ENCODE peak calls at places on chromosomes 3 and 15, in five cellular contexts. A is A549, P is ovary, J is transverse colon, T is stomach. R is an unnamed sample.

GRCh38 chr3:43606274-43606673 is 15.5 kb downstream of the ANO10 start:
- DNase-seq in A (no peak), P (no peak), J (no peak), T (no peak), R (no peak)

GRCh38 chr3:4571690-4572334 is 78.7 kb downstream of the ITPR1 start:
- DNase-seq in A (no peak), P (no peak), J (no peak), T (no peak), R (no peak)

GRCh38 chr3:66582721-66583141 is 81.9 kb upstream of the LRIG1 start:
- DNase-seq in A (no peak), P (no peak), J (peak), T (no peak), R (peak)

GRCh38 chr3:182793663-182794454 is 555 bp downstream of the ATP11B start:
- DNase-seq in A (peak), P (peak), J (peak), T (peak), R (peak)

GRCh38 chr15:57033715-57034439 is 115.4 kb downstream of the TCF12 start:
- DNase-seq in A (no peak), P (no peak), J (no peak), T (no peak), R (no peak)

GRCh38 chr15:62809106-62809967 is 233.2 kb upstream of the TPM1 start:
- DNase-seq in A (no peak), P (no peak), J (no peak), T (no peak), R (no peak)

GRCh38 chr15:66007663-66008262 is 138.5 kb downstream of the RAB11A start:
- DNase-seq in A (no peak), P (no peak), J (no peak), T (no peak), R (no peak)

GRCh38 chr3:116260491-116260890 is 184.8 kb downstream of the LSAMP start:
- DNase-seq in A (no peak), P (no peak), J (no peak), T (no peak), R (no peak)

GRCh38 chr3:31440878-31441277 is 91.8 kb upstream of the STT3B start:
- DNase-seq in A (no peak), P (no peak), J (no peak), T (no peak), R (no peak)

GRCh38 chr3:194577985-194578905 is 55.0 kb downstream of the TMEM44 start:
- DNase-seq in A (peak), P (no peak), J (peak), T (no peak), R (no peak)

GRCh38 chr15:49860101-49860500 is 239.3 kb downstream of the DTWD1 start:
- DNase-seq in A (no peak), P (no peak), J (no peak), T (no peak), R (no peak)

GRCh38 chr3:37590328-37591079 is 271.2 kb upstream of the CTDSPL start:
- DNase-seq in A (no peak), P (peak), J (peak), T (peak), R (peak)

GRCh38 chr3:106457278-106458210 is 588.7 kb upstream of the CBLB start:
- DNase-seq in A (peak), P (peak), J (no peak), T (no peak), R (peak)

GRCh38 chr15:93289951-93290350 is 200.9 kb upstream of the RGMA start:
- DNase-seq in A (no peak), P (no peak), J (no peak), T (no peak), R (no peak)

GRCh38 chr3:172516318-172517214 is 6.7 kb downstream of the TNFSF10 start:
- DNase-seq in A (no peak), P (peak), J (peak), T (peak), R (peak)

GRCh38 chr15:96804754-96805153 is 474.3 kb downstream of the NR2F2 start:
- DNase-seq in A (no peak), P (no peak), J (no peak), T (no peak), R (no peak)

GRCh38 chr3:98504534-98504933 is 7.1 kb downstream of the OR5K2 start:
- DNase-seq in A (no peak), P (no peak), J (no peak), T (no peak), R (no peak)

GRCh38 chr3:184620101-184620798 is 58.7 kb downstream of the EPHB3 start:
- DNase-seq in A (no peak), P (no peak), J (no peak), T (no peak), R (no peak)

GRCh38 chr3:147514366-147514765 is 105.2 kb downstream of the ZIC1 start:
- DNase-seq in A (no peak), P (no peak), J (no peak), T (no peak), R (no peak)

GRCh38 chr3:22713936-22714335 is 489.2 kb upstream of the UBE2E2 start:
- DNase-seq in A (peak), P (no peak), J (no peak), T (no peak), R (no peak)

GRCh38 chr3:141051641-141052569 is 758 bp downstream of the SPSB4 start:
- DNase-seq in A (no peak), P (no peak), J (no peak), T (no peak), R (no peak)

GRCh38 chr3:41683666-41684350 is 278.1 kb downstream of the ULK4 start:
- DNase-seq in A (no peak), P (no peak), J (peak), T (no peak), R (no peak)

GRCh38 chr3:107988464-107989156 is 102.2 kb downstream of the CD47 start:
- DNase-seq in A (no peak), P (no peak), J (peak), T (peak), R (peak)

GRCh38 chr15:71366522-71366921 is 251.3 kb downstream of the THSD4 start:
- DNase-seq in A (no peak), P (no peak), J (no peak), T (no peak), R (no peak)

GRCh38 chr3:13513051-13513912 is 33.2 kb downstream of the HDAC11 start:
- DNase-seq in A (no peak), P (no peak), J (no peak), T (no peak), R (peak)

GRCh38 chr3:136042608-136043221 is 77.2 kb downstream of the PPP2R3A start:
- DNase-seq in A (peak), P (no peak), J (no peak), T (no peak), R (no peak)

GRCh38 chr3:94036909-94037507 is 8.6 kb upstream of the STX19 start:
- DNase-seq in A (peak), P (no peak), J (no peak), T (no peak), R (no peak)

GRCh38 chr15:62964251-62964650 is 78.3 kb upstream of the TPM1 start:
- DNase-seq in A (no peak), P (peak), J (no peak), T (no peak), R (peak)

GRCh38 chr15:64842986-64843561 is 1.4 kb downstream of the PLEKHO2 start:
- DNase-seq in A (no peak), P (peak), J (peak), T (no peak), R (peak)

GRCh38 chr15:73305331-73306211 is 63.2 kb downstream of the HCN4 start:
- DNase-seq in A (peak), P (no peak), J (peak), T (no peak), R (no peak)

GRCh38 chr3:41144631-41145030 is 54.7 kb upstream of the CTNNB1 start:
- DNase-seq in A (no peak), P (no peak), J (no peak), T (no peak), R (no peak)

GRCh38 chr15:37035349-37035748 is 65.0 kb downstream of the MEIS2 start:
- DNase-seq in A (no peak), P (no peak), J (no peak), T (no peak), R (no peak)

GRCh38 chr3:3666664-3667063 is 132.6 kb upstream of the LRRN1 start:
- DNase-seq in A (no peak), P (no peak), J (no peak), T (no peak), R (no peak)

GRCh38 chr3:138945646-138946553 is 1.0 kb downstream of the FOXL2 start:
- DNase-seq in A (peak), P (peak), J (peak), T (peak), R (no peak)

GRCh38 chr3:171950373-171950772 is 89.0 kb upstream of the FNDC3B start:
- DNase-seq in A (peak), P (no peak), J (no peak), T (no peak), R (no peak)

DNA sequence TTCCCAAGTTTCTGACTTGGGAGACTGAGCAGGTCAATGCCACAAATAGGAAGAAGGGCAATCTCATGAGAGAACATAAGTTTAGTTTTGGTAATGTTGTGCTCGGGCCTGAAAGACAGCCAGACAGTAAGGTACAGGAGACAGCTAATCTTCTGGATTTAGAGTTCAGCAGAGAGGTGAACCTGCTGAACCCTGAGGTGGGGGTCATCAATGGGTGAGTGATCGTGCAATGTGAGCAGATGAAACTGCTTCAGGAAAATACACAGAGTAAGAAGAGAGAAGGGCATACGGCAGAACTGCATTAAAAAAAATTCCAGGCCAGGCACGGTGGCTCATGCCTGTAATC is 23.3 kb downstream of the RUBCN start:
- DNase-seq in A (no peak), P (no peak), J (no peak), T (no peak), R (no peak)
- H3K4me3 ChIP-seq in A (no peak), P (no peak), J (no peak), T (no peak), R (no peak)

DNA sequence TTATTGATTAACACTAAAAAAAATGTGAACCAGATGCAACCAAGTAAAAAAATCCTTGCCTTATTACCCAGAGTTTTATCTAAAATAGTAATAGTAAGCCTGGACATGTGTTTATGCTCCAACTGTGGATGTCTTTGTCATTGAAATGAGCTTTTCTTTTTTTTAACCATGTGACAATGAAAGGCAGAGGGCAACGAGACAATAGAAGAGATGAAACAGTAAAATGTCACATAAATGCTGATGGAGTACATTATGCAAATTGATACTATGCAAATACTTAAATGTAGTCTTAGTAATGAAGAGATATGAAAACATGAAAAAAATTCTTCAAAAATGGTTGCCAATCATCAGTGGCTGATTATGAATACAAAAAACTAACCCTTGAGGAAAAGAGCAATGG is 20.5 kb upstream of the CHMP2B start:
- DNase-seq in A (no peak), P (no peak), J (no peak), T (no peak), R (no peak)
- TF ChIP-seq EP300 in A (no peak), P (no peak), J (no peak), T (no peak), R (no peak)

GRCh38 chr15:55334997-55335396 is 16.0 kb downstream of the PIGB start:
- DNase-seq in A (no peak), P (no peak), J (no peak), T (no peak), R (no peak)
- H3K27ac ChIP-seq in A (no peak), P (no peak), J (no peak), T (no peak), R (no peak)

DNA sequence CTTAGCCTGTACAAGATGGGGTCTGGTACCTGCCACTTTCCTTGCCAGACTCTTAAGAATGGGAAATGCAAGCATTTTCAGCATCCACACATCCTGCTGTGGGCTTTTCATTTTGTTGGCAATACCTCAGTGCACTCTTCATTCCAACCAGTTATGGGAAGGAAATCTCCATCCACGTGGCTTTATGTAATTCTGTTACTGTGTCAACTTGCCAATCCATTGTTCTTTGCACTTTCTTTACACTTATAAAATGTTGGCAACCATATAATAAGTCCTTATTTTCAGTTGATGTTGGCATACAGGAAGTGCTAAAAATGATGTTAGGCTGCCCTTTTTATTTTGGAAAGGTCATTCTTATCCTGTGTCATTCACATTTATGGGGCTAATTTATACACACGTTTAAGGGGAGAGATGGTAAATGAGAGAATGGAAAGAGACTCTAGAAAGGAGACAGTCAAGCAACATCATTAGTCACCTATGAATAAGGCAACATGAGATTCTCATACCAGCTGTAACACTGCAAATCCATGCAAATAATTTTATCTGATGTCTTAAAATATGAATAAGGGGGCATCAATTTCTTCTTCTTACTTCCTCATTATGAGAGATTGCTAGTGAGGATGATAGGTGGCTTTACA is 238.7 kb downstream of the CHST2 start:
- DNase-seq in A (no peak), P (no peak), J (no peak), T (no peak), R (no peak)
- H3K4me3 ChIP-seq in A (no peak), P (no peak), J (no peak), T (no peak), R (no peak)

GRCh38 chr3:64264491-64265109 is 39.3 kb upstream of the PRICKLE2 start:
- DNase-seq in A (no peak), P (no peak), J (no peak), T (no peak), R (no peak)
- TF ChIP-seq EP300 in A (no peak), P (no peak), J (no peak), T (no peak), R (no peak)

GRCh38 chr3:53346514-53346913 is 829 bp downstream of the DCP1A start:
- DNase-seq in A (no peak), P (no peak), J (no peak), T (no peak), R (no peak)

GRCh38 chr3:53347261-53348064 is at the start of gene DCP1A:
- DNase-seq in A (peak), P (peak), J (peak), T (peak), R (peak)

GRCh38 chr3:53346922-53347260 is 452 bp downstream of the DCP1A start:
- DNase-seq in A (no peak), P (no peak), J (no peak), T (no peak), R (no peak)

GRCh38 chr3:53337167-53337940 is 10.0 kb downstream of the DCP1A start:
- DNase-seq in A (no peak), P (no peak), J (no peak), T (no peak), R (no peak)

GRCh38 chr3:53342353-53342752 is 5.0 kb downstream of the DCP1A start:
- DNase-seq in A (no peak), P (no peak), J (peak), T (peak), R (no peak)
- H3K27ac ChIP-seq in A (peak), P (no peak), J (no peak), T (no peak), R (no peak)

DNA sequence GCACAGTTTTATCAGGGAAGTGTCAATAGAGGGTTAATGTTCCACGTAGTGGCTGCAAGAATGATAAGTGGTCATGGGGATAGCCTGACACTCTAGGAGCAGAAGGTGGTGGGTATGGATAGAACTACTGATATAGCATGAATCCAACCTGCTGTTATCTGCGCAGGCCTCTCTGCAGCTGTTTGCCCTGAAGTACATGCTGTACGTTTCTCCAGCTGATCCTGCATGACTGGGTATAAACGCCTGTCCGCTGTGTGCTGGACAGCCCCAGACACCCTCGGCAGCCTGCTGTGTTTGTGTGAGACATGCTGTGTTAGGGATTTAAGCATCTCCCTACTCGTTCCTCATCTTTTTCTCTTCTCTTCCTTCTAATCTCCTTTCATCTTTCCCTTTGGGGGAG is 87.1 kb downstream of the LPP start:
- DNase-seq in A (no peak), P (no peak), J (no peak), T (no peak), R (no peak)
- H3K4me3 ChIP-seq in A (no peak), P (no peak), J (no peak), T (peak), R (no peak)

GRCh38 chr15:89512631-89513030 is 16.2 kb upstream of the RHCG start:
- DNase-seq in A (no peak), P (no peak), J (no peak), T (no peak), R (no peak)
- TF ChIP-seq EP300 in A (no peak), P (no peak), J (no peak), T (no peak), R (no peak)

DNA sequence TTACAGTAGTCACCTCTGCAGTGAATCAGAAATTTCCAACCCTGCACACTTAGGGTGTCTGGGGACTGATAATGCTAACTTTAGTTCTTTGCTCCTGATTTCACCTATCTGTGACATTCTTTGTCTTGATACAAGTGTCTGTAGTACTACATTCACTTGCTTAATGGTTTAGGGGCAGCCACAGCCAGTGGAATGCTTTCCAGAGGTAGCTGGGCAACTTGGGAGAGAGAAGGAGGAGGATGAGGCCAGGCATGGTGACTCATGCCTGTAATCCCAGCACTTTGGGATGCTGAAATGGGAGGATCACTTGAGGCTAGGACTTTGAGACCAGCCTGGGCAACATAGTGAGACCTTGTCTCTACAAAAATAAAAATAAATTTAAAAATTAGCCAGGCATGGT is 8.5 kb downstream of the BAHD1 start:
- DNase-seq in A (no peak), P (no peak), J (no peak), T (no peak), R (no peak)
- H3K27ac ChIP-seq in A (no peak), P (no peak), J (no peak), T (no peak), R (no peak)

R was measured in tibial nerve.